ENCODE peak calls at places on chromosomes 7 and 10, in eight cellular contexts. Q, X, S, H, E, I, M and Z are unnamed samples.

GRCh38 chr7:45292481-45292880 is 134.9 kb downstream of the RAMP3 start:
- DNase-seq in Q (no peak), X (no peak), S (no peak), H (no peak), E (no peak), I (no peak), M (peak; percentile 38), Z (no peak)

GRCh38 chr10:72356987-72357386 is 2.3 kb upstream of the DNAJB12 start:
- DNase-seq in Q (no peak), X (no peak), S (no peak), H (no peak), E (no peak), I (no peak), M (no peak), Z (no peak)

GRCh38 chr7:31027161-31027965 is 24.7 kb upstream of the ADCYAP1R1 start:
- DNase-seq in Q (no peak), X (no peak), S (peak; percentile 10), H (peak; percentile 48), E (no peak), I (no peak), M (no peak), Z (no peak)

GRCh38 chr10:117502421-117503169 is 40.0 kb upstream of the EMX2 start:
- DNase-seq in Q (no peak), X (no peak), S (no peak), H (no peak), E (no peak), I (no peak), M (no peak), Z (no peak)

GRCh38 chr7:155069992-155070827 is at the start of gene HTR5A:
- DNase-seq in Q (peak; percentile 53), X (peak; percentile 84), S (peak; percentile 93), H (peak; percentile 91), E (peak; percentile 78), I (peak; percentile 63), M (no peak), Z (peak; percentile 87)

GRCh38 chr10:49347342-49347741 is 48.4 kb downstream of the C10orf71 start:
- DNase-seq in Q (no peak), X (no peak), S (no peak), H (no peak), E (no peak), I (no peak), M (no peak), Z (no peak)

GRCh38 chr10:52814506-52814905 is 41.9 kb upstream of the MBL2 start:
- DNase-seq in Q (no peak), X (no peak), S (no peak), H (no peak), E (no peak), I (no peak), M (no peak), Z (no peak)

GRCh38 chr10:109018892-109019507 is 904.3 kb downstream of the XPNPEP1 start:
- DNase-seq in Q (no peak), X (no peak), S (no peak), H (no peak), E (no peak), I (no peak), M (peak; percentile 11), Z (no peak)

GRCh38 chr10:62082729-62083412 is 181.4 kb downstream of the ARID5B start:
- DNase-seq in Q (peak; percentile 51), X (no peak), S (peak; percentile 71), H (no peak), E (no peak), I (no peak), M (no peak), Z (no peak)

GRCh38 chr7:98251251-98251843 is 685 bp downstream of the TECPR1 start:
- DNase-seq in Q (no peak), X (no peak), S (peak; percentile 59), H (peak; percentile 64), E (no peak), I (peak; percentile 19), M (peak; percentile 40), Z (no peak)

GRCh38 chr10:62099299-62099698 is 169.3 kb downstream of the RTKN2 start:
- DNase-seq in Q (no peak), X (no peak), S (no peak), H (no peak), E (no peak), I (no peak), M (no peak), Z (no peak)

GRCh38 chr10:35379226-35380137 is 43.2 kb downstream of the CCNY start:
- DNase-seq in Q (no peak), X (no peak), S (peak; percentile 34), H (peak; percentile 64), E (no peak), I (no peak), M (no peak), Z (no peak)